ENCODE peak calls at places on chromosomes 6 and 20, in six cellular contexts. E, K, F, B, N and D are unnamed samples.

GRCh38 chr20:24991897-24992419 is 593 bp downstream of the APMAP start:
- DNase-seq in F (no peak), N (no peak), E (peak), K (peak), B (no peak), D (peak)

GRCh38 chr6:158807515-158808441 is 11.4 kb downstream of the EZR start:
- DNase-seq in B (no peak), N (no peak), E (no peak), K (no peak), F (no peak), D (no peak)

GRCh38 chr20:50367104-50367674 is 143.0 kb upstream of the PTPN1 start:
- DNase-seq in E (no peak), B (no peak), F (no peak), N (no peak), K (no peak), D (no peak)

GRCh38 chr6:80143312-80143960 is 37.0 kb downstream of the BCKDHB start:
- DNase-seq in N (no peak), F (no peak), B (no peak), E (no peak), K (peak), D (no peak)

GRCh38 chr20:4065405-4065841 is 50.1 kb upstream of the RNF24 start:
- DNase-seq in F (no peak), E (no peak), B (no peak), N (no peak), K (peak), D (no peak)

GRCh38 chr6:62039602-62040001 is 246.4 kb downstream of the KHDRBS2 start:
- DNase-seq in F (no peak), E (no peak), N (no peak), B (no peak), K (no peak), D (no peak)

GRCh38 chr6:37514840-37515239 is 15.1 kb upstream of the CCDC167 start:
- DNase-seq in F (peak), N (no peak), B (no peak), K (no peak), E (no peak), D (no peak)

GRCh38 chr6:117548797-117549301 is 53.5 kb downstream of the GOPC start:
- DNase-seq in N (no peak), K (peak), E (no peak), F (no peak), B (no peak), D (no peak)

GRCh38 chr20:51380401-51381385 is 161.8 kb downstream of the NFATC2 start:
- DNase-seq in K (no peak), N (peak), F (no peak), E (no peak), B (no peak), D (no peak)

GRCh38 chr20:60057866-60058807 is 99.9 kb downstream of the CDH26 start:
- DNase-seq in K (peak), N (no peak), B (no peak), E (no peak), F (peak), D (peak)

GRCh38 chr6:135087403-135087802 is 32.8 kb upstream of the HBS1L start:
- DNase-seq in K (no peak), B (no peak), N (no peak), E (no peak), F (peak), D (no peak)

GRCh38 chr6:6890400-6890858 is 217.3 kb upstream of the RREB1 start:
- DNase-seq in F (peak), K (no peak), N (no peak), B (no peak), E (no peak), D (no peak)

GRCh38 chr20:58712116-58712822 is 19.7 kb downstream of the NPEPL1 start:
- DNase-seq in N (no peak), B (no peak), K (no peak), F (no peak), E (peak), D (no peak)

GRCh38 chr20:45343867-45344721 is 4.1 kb downstream of the SDC4 start:
- DNase-seq in B (no peak), N (no peak), F (peak), K (peak), E (no peak), D (no peak)

GRCh38 chr20:59136027-59136426 is 27.6 kb upstream of the ZNF831 start:
- DNase-seq in K (no peak), F (no peak), N (no peak), E (no peak), B (no peak), D (no peak)

GRCh38 chr6:142408409-142408808 is 106.6 kb downstream of the ADGRG6 start:
- DNase-seq in E (no peak), B (no peak), N (no peak), F (no peak), K (peak), D (no peak)

GRCh38 chr20:43459022-43459942 is 1.6 kb downstream of the SRSF6 start:
- DNase-seq in K (peak), B (no peak), E (no peak), N (no peak), F (peak), D (no peak)

GRCh38 chr20:31691646-31692275 is 30.9 kb downstream of the BCL2L1 start:
- DNase-seq in N (no peak), B (no peak), E (no peak), F (no peak), K (peak), D (no peak)

GRCh38 chr20:17465236-17465635 is 65.9 kb downstream of the BFSP1 start:
- DNase-seq in B (no peak), E (no peak), K (no peak), N (no peak), F (no peak), D (no peak)

GRCh38 chr6:66496659-66497058 is 789.6 kb upstream of the EYS start:
- DNase-seq in K (peak), F (no peak), E (no peak), B (no peak), N (no peak), D (no peak)

GRCh38 chr20:59861389-59861788 is 72.0 kb downstream of the SYCP2 start:
- DNase-seq in F (no peak), B (no peak), K (no peak), E (no peak), N (no peak), D (no peak)

GRCh38 chr20:33963756-33964155 is 30.0 kb upstream of the RALY start:
- DNase-seq in E (no peak), B (no peak), K (no peak), F (no peak), N (no peak), D (no peak)

GRCh38 chr6:32167761-32168262 is 3.4 kb downstream of the EGFL8 start:
- DNase-seq in F (no peak), B (no peak), E (no peak), K (no peak), N (no peak), D (no peak)

GRCh38 chr6:19024737-19025136 is 637.6 kb downstream of the RNF144B start:
- DNase-seq in N (no peak), F (peak), B (no peak), E (no peak), K (peak), D (no peak)

GRCh38 chr20:57388953-57389694 is 2.1 kb upstream of the RBM38 start:
- DNase-seq in B (no peak), N (no peak), E (peak), F (peak), K (peak), D (peak)

GRCh38 chr6:35663001-35663400 is 25.7 kb downstream of the FKBP5 start:
- DNase-seq in B (no peak), K (peak), F (no peak), E (no peak), N (no peak), D (no peak)

GRCh38 chr6:142474446-142475289 is 172.9 kb downstream of the ADGRG6 start:
- DNase-seq in F (peak), B (no peak), N (peak), K (peak), E (no peak), D (no peak)

GRCh38 chr6:129708496-129709216 is 1.3 kb downstream of the ARHGAP18 start:
- DNase-seq in K (no peak), F (no peak), N (no peak), E (no peak), B (no peak), D (no peak)

GRCh38 chr6:29828471-29828797 is 809 bp downstream of the HLA-G start:
- DNase-seq in B (no peak), K (no peak), N (no peak), E (no peak), F (no peak), D (no peak)

GRCh38 chr20:24567508-24567907 is 98.1 kb downstream of the SYNDIG1 start:
- DNase-seq in N (no peak), F (no peak), B (no peak), K (no peak), E (no peak), D (no peak)

GRCh38 chr20:39342463-39342862 is 380.3 kb downstream of the DHX35 start:
- DNase-seq in F (no peak), E (no peak), K (no peak), B (no peak), N (no peak), D (no peak)

GRCh38 chr6:147708170-147708569 is 199.7 kb downstream of the SAMD5 start:
- DNase-seq in E (no peak), F (no peak), B (no peak), K (no peak), N (no peak), D (no peak)

GRCh38 chr6:75377386-75377785 is 92.8 kb upstream of the TMEM30A start:
- DNase-seq in B (no peak), E (no peak), K (no peak), F (no peak), N (no peak), D (no peak)

GRCh38 chr6:29130644-29131043 is 22.8 kb downstream of the OR2J3 start:
- DNase-seq in N (no peak), K (no peak), B (no peak), E (no peak), F (no peak), D (no peak)

GRCh38 chr6:136989591-136990578 is 54.9 kb downstream of the IL20RA start:
- DNase-seq in K (peak), N (no peak), E (no peak), B (no peak), F (peak), D (no peak)

GRCh38 chr6:27871919-27872633 is 40.1 kb downstream of the OR2B2 start:
- DNase-seq in N (peak), F (peak), E (peak), B (no peak), K (peak), D (peak)

GRCh38 chr20:64049060-64049886 is at the start of gene SOX18:
- DNase-seq in N (no peak), B (no peak), F (no peak), E (no peak), K (peak), D (no peak)

GRCh38 chr6:77010931-77011542 is 452.3 kb downstream of the HTR1B start:
- DNase-seq in B (no peak), K (no peak), N (no peak), F (no peak), E (no peak), D (no peak)

GRCh38 chr20:6058684-6059295 is 4.9 kb upstream of the LRRN4 start:
- DNase-seq in N (no peak), B (no peak), K (no peak), E (no peak), F (peak), D (no peak)

GRCh38 chr6:32109114-32109764 is at the start of gene TNXB:
- DNase-seq in K (no peak), N (no peak), E (no peak), F (no peak), B (no peak), D (no peak)